ENCODE peak calls at places on chromosomes 7 and 10, in eight cellular contexts. B is uterus, C is GM12865, O is fibroblast of lung, F is dorsolateral prefrontal cortex, M is tibial artery, P is AG09309, T is IMR-90. N is an unnamed sample.

GRCh38 chr10:114694735-114695134 is 36.7 kb upstream of the ABLIM1 start:
- DNase-seq in B (no peak), C (peak; percentile 45), O (peak; percentile 36), F (no peak), M (no peak), P (no peak), T (no peak), N (peak; percentile 55)

GRCh38 chr10:102831322-102832071 is 5.7 kb downstream of the CYP17A1 start:
- DNase-seq in B (no peak), C (no peak), O (no peak), F (no peak), M (no peak), P (no peak), T (peak; percentile 39), N (no peak)

GRCh38 chr7:80182630-80183276 is 48.1 kb downstream of the GNAI1 start:
- DNase-seq in B (no peak), C (no peak), O (peak; percentile 16), F (no peak), M (no peak), P (no peak), T (peak; percentile 68), N (no peak)

GRCh38 chr10:93277360-93277759 is 203.7 kb downstream of the CYP26A1 start:
- DNase-seq in B (no peak), C (no peak), O (no peak), F (no peak), M (no peak), P (no peak), T (no peak), N (no peak)

GRCh38 chr10:85420501-85421191 is 945.9 kb downstream of the GRID1 start:
- DNase-seq in B (no peak), C (no peak), O (no peak), F (no peak), M (no peak), P (no peak), T (no peak), N (no peak)

GRCh38 chr7:75727881-75728592 is 10.7 kb downstream of the HIP1 start:
- DNase-seq in B (peak; percentile 19), C (peak; percentile 55), O (no peak), F (no peak), M (peak; percentile 74), P (no peak), T (peak; percentile 52), N (no peak)

GRCh38 chr10:70053212-70053895 is 708 bp downstream of the MACROH2A2 start:
- DNase-seq in B (no peak), C (no peak), O (no peak), F (no peak), M (no peak), P (no peak), T (no peak), N (peak; percentile 45)

GRCh38 chr10:8614054-8614565 is 559.6 kb downstream of the GATA3 start:
- DNase-seq in B (no peak), C (no peak), O (no peak), F (no peak), M (no peak), P (no peak), T (no peak), N (no peak)

GRCh38 chr10:6583447-6583846 is 3.4 kb upstream of the PRKCQ start:
- DNase-seq in B (no peak), C (no peak), O (no peak), F (no peak), M (no peak), P (no peak), T (no peak), N (no peak)

GRCh38 chr10:68095176-68095575 is 14.1 kb upstream of the MYPN start:
- DNase-seq in B (no peak), C (no peak), O (no peak), F (no peak), M (no peak), P (no peak), T (peak; percentile 78), N (no peak)

GRCh38 chr7:21550821-21551531 is 8.1 kb downstream of the DNAH11 start:
- DNase-seq in B (no peak), C (no peak), O (no peak), F (no peak), M (no peak), P (no peak), T (no peak), N (peak; percentile 69)

GRCh38 chr10:113704637-113705343 is 25.1 kb downstream of the CASP7 start:
- DNase-seq in B (no peak), C (peak; percentile 54), O (peak; percentile 68), F (no peak), M (no peak), P (peak; percentile 2), T (peak; percentile 60), N (no peak)

GRCh38 chr10:90042075-90042474 is 340.7 kb downstream of the KIF20B start:
- DNase-seq in B (no peak), C (no peak), O (no peak), F (no peak), M (no peak), P (no peak), T (no peak), N (no peak)

GRCh38 chr7:29764227-29764626 is 42.1 kb upstream of the WIPF3 start:
- DNase-seq in B (no peak), C (no peak), O (no peak), F (no peak), M (no peak), P (no peak), T (no peak), N (peak; percentile 47)

GRCh38 chr7:88020953-88021650 is 87.1 kb downstream of the ADAM22 start:
- DNase-seq in B (no peak), C (no peak), O (no peak), F (no peak), M (no peak), P (no peak), T (no peak), N (no peak)

GRCh38 chr7:131110294-131111080 is 217.2 kb upstream of the MKLN1 start:
- DNase-seq in B (peak; percentile 43), C (peak; percentile 17), O (peak; percentile 36), F (peak; percentile 32), M (peak; percentile 75), P (no peak), T (peak; percentile 34), N (no peak)

GRCh38 chr7:131109757-131110293 is 217.9 kb upstream of the MKLN1 start:
- DNase-seq in B (peak; percentile 69), C (peak; percentile 91), O (peak; percentile 77), F (peak; percentile 40), M (peak; percentile 90), P (no peak), T (peak; percentile 78), N (peak; percentile 61)

GRCh38 chr7:131112431-131112830 is 215.2 kb upstream of the MKLN1 start:
- DNase-seq in B (no peak), C (peak; percentile 49), O (no peak), F (no peak), M (no peak), P (no peak), T (no peak), N (no peak)

GRCh38 chr7:131111081-131111576 is 216.5 kb upstream of the MKLN1 start:
- DNase-seq in B (no peak), C (peak; percentile 47), O (peak; percentile 83), F (no peak), M (no peak), P (peak; percentile 77), T (peak; percentile 90), N (no peak)

GRCh38 chr7:131111792-131112191 is 215.9 kb upstream of the MKLN1 start:
- DNase-seq in B (no peak), C (no peak), O (no peak), F (no peak), M (no peak), P (no peak), T (no peak), N (no peak)
- H3K4me3 ChIP-seq in B (no peak overlapping the region), C (no peak overlapping the region), O (no peak overlapping the region), F (peak overlapping the region; percentile 91), M (peak overlapping the region; percentile 86), P (no peak overlapping the region), T (no peak overlapping the region), N (no peak overlapping the region)

DNA sequence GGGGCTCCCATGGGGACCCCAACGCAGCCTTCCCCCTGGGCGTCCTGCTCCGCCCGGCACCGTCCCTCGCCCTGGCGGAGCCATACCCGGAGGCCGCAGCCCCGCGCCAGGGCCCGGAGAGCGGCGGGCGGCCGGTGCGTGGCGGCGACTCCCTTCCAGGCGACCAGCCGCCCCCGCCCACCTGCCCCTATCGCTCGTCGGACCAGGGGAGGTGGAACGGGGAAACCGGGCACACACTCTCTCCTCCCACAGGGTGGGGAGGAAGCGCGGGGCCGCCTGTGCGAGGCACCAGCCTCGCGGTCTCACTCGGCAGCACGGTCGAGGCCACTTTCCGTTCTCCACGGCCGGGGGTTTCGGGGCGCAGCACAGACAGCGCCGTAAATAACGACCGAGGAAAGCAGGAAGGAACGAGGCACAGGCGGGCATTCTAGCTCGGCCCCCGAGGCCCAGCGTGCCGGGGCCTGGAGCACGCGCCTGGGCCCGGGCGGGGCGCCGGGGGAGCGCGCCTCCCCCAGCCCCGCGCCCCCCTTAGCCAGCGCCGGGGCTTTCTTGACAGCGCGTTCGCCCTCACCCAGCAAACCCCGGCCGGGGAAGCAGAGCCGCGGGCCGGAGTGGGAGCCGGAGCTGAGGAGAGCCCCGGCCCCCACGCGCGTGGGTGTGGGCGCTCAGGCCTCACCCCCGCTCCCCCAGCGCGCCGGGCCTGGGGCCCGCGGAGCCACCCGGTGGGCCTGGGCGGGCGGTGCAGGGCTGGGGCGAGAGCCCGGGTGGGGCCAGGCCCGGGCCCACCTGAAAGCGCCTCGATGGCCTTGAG is 936 bp downstream of the IGF2BP3 start:
- DNase-seq in B (no peak), C (peak; percentile 69), O (no peak), F (no peak), M (no peak), P (no peak), T (no peak), N (peak; percentile 57)
- H3K4me3 ChIP-seq in B (no peak overlapping the region), C (peak overlapping the region; percentile 98), O (peak overlapping the region; percentile 80), F (peak overlapping the region; percentile 42), M (peak overlapping the region; percentile 42), P (peak overlapping the region; percentile 50), T (peak overlapping the region; percentile 57), N (peak overlapping the region; percentile 84)

GRCh38 chr7:151447901-151448260 is 7.9 kb upstream of the CRYGN start:
- DNase-seq in B (no peak), C (no peak), O (no peak), F (no peak), M (no peak), P (no peak), T (no peak), N (no peak)
- H3K4me3 ChIP-seq in B (no peak overlapping the region), C (no peak overlapping the region), O (no peak overlapping the region), F (peak overlapping the region; percentile 63), M (peak overlapping the region; percentile 63), P (no peak overlapping the region), T (no peak overlapping the region), N (no peak overlapping the region)

GRCh38 chr7:106600569-106601373 is 60.2 kb downstream of the CCDC71L start:
- DNase-seq in B (no peak), C (no peak), O (no peak), F (no peak), M (no peak), P (no peak), T (peak; percentile 19), N (no peak)

GRCh38 chr7:106597751-106598619 is 63.0 kb downstream of the CCDC71L start:
- DNase-seq in B (no peak), C (peak; percentile 5), O (no peak), F (no peak), M (no peak), P (no peak), T (no peak), N (no peak)

GRCh38 chr7:106599343-106599698 is 61.6 kb downstream of the CCDC71L start:
- DNase-seq in B (no peak), C (no peak), O (no peak), F (no peak), M (no peak), P (no peak), T (no peak), N (peak; percentile 13)

GRCh38 chr7:106597014-106597413 is 63.9 kb downstream of the CCDC71L start:
- DNase-seq in B (no peak), C (no peak), O (no peak), F (no peak), M (no peak), P (no peak), T (no peak), N (no peak)

GRCh38 chr7:106598663-106599342 is 62.2 kb downstream of the CCDC71L start:
- DNase-seq in B (peak; percentile 22), C (peak; percentile 91), O (peak; percentile 72), F (peak; percentile 35), M (peak; percentile 77), P (peak; percentile 2), T (peak; percentile 60), N (peak; percentile 66)
- H3K4me3 ChIP-seq in B (no peak overlapping the region), C (peak overlapping the region; percentile 41), O (peak overlapping the region; percentile 59), F (peak overlapping the region; percentile 36), M (peak overlapping the region; percentile 32), P (peak overlapping the region; percentile 30), T (peak overlapping the region; percentile 46), N (peak overlapping the region; percentile 12)